ENCODE peak calls at places on chromosomes 7 and 10, in four cellular contexts. S is CD4-positive, alpha-beta T cell; Z is HT1080; M is stimulated activated CD4-positive, alpha-beta T cell treated with anti-CD3 and anti-CD28 coated beads, Interleukin-2, amount 100 ng/mL, for 24 hours. C is an unnamed sample.

GRCh38 chr10:70348228-70348850 is 34.1 kb downstream of the LRRC20 start:
- DNase-seq in S (no peak), Z (peak), M (peak), C (peak)

GRCh38 chr10:77873558-77874380 is 52.8 kb downstream of the DLG5 start:
- DNase-seq in S (peak), Z (peak), M (peak), C (peak)

GRCh38 chr10:69101451-69102095 is 13.7 kb downstream of the SRGN start:
- DNase-seq in S (no peak), Z (peak), M (peak), C (no peak)

GRCh38 chr7:6590645-6591110 is 857 bp downstream of the INTS15 start:
- DNase-seq in S (no peak), Z (peak), M (no peak), C (no peak)

GRCh38 chr10:37488792-37489657 is 363.6 kb downstream of the ANKRD30A start:
- DNase-seq in S (no peak), Z (peak), M (no peak), C (peak)

GRCh38 chr10:102656026-102656425 is 11.7 kb downstream of the TRIM8 start:
- DNase-seq in S (no peak), Z (no peak), M (no peak), C (no peak)

GRCh38 chr10:73906524-73907447 is 4.1 kb upstream of the PLAU start:
- DNase-seq in S (no peak), Z (peak), M (no peak), C (peak)

GRCh38 chr7:137987011-137987334 is 14.9 kb downstream of the CREB3L2 start:
- DNase-seq in S (no peak), Z (no peak), M (no peak), C (no peak)

GRCh38 chr7:157020514-157021070 is 10.1 kb upstream of the MNX1 start:
- DNase-seq in S (no peak), Z (no peak), M (no peak), C (no peak)

GRCh38 chr7:158676898-158677297 is 27.7 kb downstream of the NCAPG2 start:
- DNase-seq in S (no peak), Z (no peak), M (no peak), C (no peak)

GRCh38 chr10:105973252-105973877 is 1191.1 kb downstream of the SORCS1 start:
- DNase-seq in S (no peak), Z (no peak), M (no peak), C (no peak)

C was measured in adrenal gland.